ENCODE peak calls at places on chromosomes 13 and 19, in six cellular contexts. E is psoas muscle, C is colonic mucosa, I is thoracic aorta, O is GM23338, D is ovary. L is an unnamed sample.

GRCh38 chr13:109336730-109337129 is 449.7 kb downstream of the IRS2 start:
- DNase-seq in O (no peak), I (no peak), E (no peak), D (no peak), C (no peak), L (no peak)

GRCh38 chr19:34667349-34668076 is 9.4 kb downstream of the SCGB2B2 start:
- DNase-seq in D (no peak), E (no peak), I (no peak), C (no peak), O (peak; percentile 28), L (no peak)

GRCh38 chr19:8323781-8324185 is 2.5 kb downstream of the RPS28 start:
- DNase-seq in D (no peak), I (no peak), E (no peak), C (no peak), O (no peak), L (no peak)

GRCh38 chr13:75566658-75567057 is 17.1 kb downstream of the UCHL3 start:
- DNase-seq in I (no peak), E (no peak), C (no peak), O (peak; percentile 29), D (no peak), L (no peak)

GRCh38 chr19:36210497-36210896 is 4.0 kb downstream of the ZNF565 start:
- DNase-seq in C (no peak), D (no peak), I (no peak), O (no peak), E (no peak), L (no peak)

GRCh38 chr19:28878862-28879566 is 333.9 kb downstream of the UQCRFS1 start:
- DNase-seq in D (peak; percentile 49), O (peak; percentile 94), C (peak; percentile 63), E (peak; percentile 52), I (peak; percentile 13), L (peak; percentile 69)

GRCh38 chr13:110250258-110250891 is 56.6 kb downstream of the COL4A1 start:
- DNase-seq in I (no peak), O (no peak), C (no peak), D (peak; percentile 48), E (peak; percentile 78), L (peak; percentile 28)

GRCh38 chr13:97189943-97190342 is 32.2 kb upstream of the MBNL2 start:
- DNase-seq in E (no peak), C (no peak), O (no peak), D (no peak), I (no peak), L (no peak)

GRCh38 chr19:54312436-54313362 is at the start of gene LILRA5:
- DNase-seq in D (no peak), I (no peak), O (no peak), E (no peak), C (no peak), L (peak; percentile 43)

GRCh38 chr13:28329395-28330158 is 165.4 kb downstream of the FLT1 start:
- DNase-seq in E (no peak), D (peak; percentile 11), C (no peak), I (peak; percentile 13), O (no peak), L (peak; percentile 48)

GRCh38 chr19:45515081-45515624 is 7.9 kb downstream of the VASP start:
- DNase-seq in I (no peak), D (no peak), E (peak; percentile 37), O (no peak), C (peak; percentile 71), L (peak; percentile 80)

GRCh38 chr19:1725100-1726064 is 27.9 kb upstream of the ONECUT3 start:
- DNase-seq in I (no peak), E (peak; percentile 50), O (peak; percentile 89), D (peak; percentile 17), C (peak; percentile 40), L (no peak)

GRCh38 chr19:18286973-18287635 is 5.7 kb upstream of the JUND start:
- DNase-seq in I (no peak), E (no peak), D (no peak), C (no peak), O (peak; percentile 67), L (no peak)
- H3K27ac ChIP-seq in I (peak overlapping the region; percentile 62), E (peak overlapping the region; percentile 61), D (peak overlapping the region; percentile 84), C (no peak overlapping the region), O (peak overlapping the region; percentile 76), L (no peak overlapping the region)

GRCh38 chr13:89393758-89394157 is 1722.6 kb downstream of the SLITRK5 start:
- DNase-seq in I (no peak), C (no peak), D (no peak), O (no peak), E (no peak), L (no peak)
- TF ChIP-seq CTCF in I (no peak), C (no peak), D (no peak), O (no peak), E (no peak), L (no peak)

DNA sequence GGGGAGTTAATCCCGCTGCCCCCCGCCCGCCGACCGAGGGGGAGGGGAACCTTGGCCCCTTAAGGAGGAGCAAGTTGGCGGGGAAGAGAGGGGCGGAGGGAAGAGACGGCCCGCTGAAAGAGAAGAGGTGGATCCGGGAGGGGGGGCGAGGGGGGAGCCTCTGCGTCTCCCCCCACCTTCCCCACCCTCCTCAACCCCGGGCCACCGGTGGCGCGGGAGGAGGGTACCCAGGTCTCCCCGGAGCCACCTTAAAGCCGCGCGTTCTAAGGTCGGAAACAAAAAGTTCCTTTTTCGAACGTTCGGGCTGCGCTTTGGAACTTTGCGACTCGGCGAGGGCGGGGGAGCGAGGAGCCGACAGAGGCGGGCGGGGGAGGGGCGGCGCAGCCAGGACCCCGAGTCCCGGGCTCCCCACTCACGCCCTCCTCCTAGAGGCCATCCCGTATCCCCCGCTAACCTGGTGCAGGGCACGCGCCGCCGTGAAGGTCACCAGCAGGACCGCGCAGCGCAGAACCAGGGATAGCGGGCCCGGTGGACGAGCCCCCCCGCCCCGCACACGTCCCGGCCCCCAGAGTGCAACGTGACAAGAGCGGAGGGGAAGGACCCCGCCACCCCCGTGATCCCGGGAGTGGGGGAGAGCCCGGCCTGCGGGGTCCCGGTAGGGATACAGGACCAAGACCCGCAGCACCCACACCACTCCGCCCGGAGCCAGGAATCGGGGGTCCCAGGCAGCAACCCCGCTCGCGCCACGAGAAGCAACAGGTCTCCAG is 662 bp downstream of the ERF start:
- DNase-seq in D (peak; percentile 79), I (no peak), E (peak; percentile 72), C (peak; percentile 86), O (peak; percentile 93), L (peak; percentile 72)
- H3K4me1 ChIP-seq in D (peaks cover 21% of the 10 kb centered on the region), I (peaks cover 29% of the 10 kb centered on the region), E (peaks cover 19% of the 10 kb centered on the region), C (peaks cover 10% of the 10 kb centered on the region), O (peaks cover 27% of the 10 kb centered on the region), L (peaks cover 12% of the 10 kb centered on the region)

DNA sequence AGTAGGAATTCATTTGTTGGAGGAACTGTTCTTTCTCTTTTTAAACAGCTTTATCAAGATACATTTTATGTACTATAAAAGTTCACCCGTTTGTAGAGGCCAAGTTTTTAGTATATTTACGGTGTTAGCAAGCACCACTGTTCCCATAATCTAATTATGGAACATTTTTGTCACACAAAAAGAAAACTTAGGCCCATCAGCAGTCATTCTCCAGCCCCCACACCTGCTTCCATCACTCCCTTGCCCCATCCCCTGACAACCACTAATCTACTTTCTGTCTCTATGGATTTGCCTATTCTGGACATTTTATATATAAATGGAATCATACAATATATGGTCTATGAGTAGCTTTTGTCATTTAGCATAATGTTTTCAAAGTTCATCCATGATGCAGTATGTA is 465.0 kb downstream of the DCT start:
- DNase-seq in C (no peak), O (no peak), E (no peak), D (no peak), I (no peak), L (no peak)
- H3K27ac ChIP-seq in C (no peak overlapping the region), O (no peak overlapping the region), E (no peak overlapping the region), D (no peak overlapping the region), I (no peak overlapping the region), L (no peak overlapping the region)

GRCh38 chr13:49436890-49437289 is 7.0 kb downstream of the CAB39L start:
- DNase-seq in D (peak; percentile 61), O (no peak), E (peak; percentile 54), I (no peak), C (no peak), L (no peak)
- TF ChIP-seq CTCF in D (peak; percentile 51), O (no peak), E (no peak), I (no peak), C (no peak), L (no peak)

GRCh38 chr13:35479691-35480090 is 3.2 kb upstream of the MAB21L1 start:
- DNase-seq in C (no peak), I (no peak), O (no peak), E (no peak), D (no peak), L (no peak)
- H3K4me1 ChIP-seq in C (no peaks in the 10 kb centered on the region), I (no peaks in the 10 kb centered on the region), O (peaks cover 39% of the 10 kb centered on the region), E (no peaks in the 10 kb centered on the region), D (no peaks in the 10 kb centered on the region), L (peaks cover 6% of the 10 kb centered on the region)

GRCh38 chr13:49606747-49607648 is 21.3 kb upstream of the ARL11 start:
- DNase-seq in E (peak; percentile 84), I (peak; percentile 58), D (peak; percentile 81), O (peak; percentile 95), C (peak; percentile 88), L (peak; percentile 88)
- H3K27ac ChIP-seq in E (no peak overlapping the region), I (no peak overlapping the region), D (no peak overlapping the region), O (no peak overlapping the region), C (no peak overlapping the region), L (no peak overlapping the region)

GRCh38 chr19:21260164-21260847 is 68.9 kb downstream of the ZNF708 start:
- DNase-seq in O (no peak), E (no peak), C (no peak), D (no peak), I (no peak), L (no peak)

GRCh38 chr19:21256722-21257121 is 72.5 kb downstream of the ZNF708 start:
- DNase-seq in E (no peak), D (peak; percentile 20), I (no peak), O (peak; percentile 91), C (no peak), L (no peak)
- TF ChIP-seq CTCF in E (no peak), D (peak; percentile 59), I (no peak), O (peak; percentile 82), C (no peak), L (no peak)

DNA sequence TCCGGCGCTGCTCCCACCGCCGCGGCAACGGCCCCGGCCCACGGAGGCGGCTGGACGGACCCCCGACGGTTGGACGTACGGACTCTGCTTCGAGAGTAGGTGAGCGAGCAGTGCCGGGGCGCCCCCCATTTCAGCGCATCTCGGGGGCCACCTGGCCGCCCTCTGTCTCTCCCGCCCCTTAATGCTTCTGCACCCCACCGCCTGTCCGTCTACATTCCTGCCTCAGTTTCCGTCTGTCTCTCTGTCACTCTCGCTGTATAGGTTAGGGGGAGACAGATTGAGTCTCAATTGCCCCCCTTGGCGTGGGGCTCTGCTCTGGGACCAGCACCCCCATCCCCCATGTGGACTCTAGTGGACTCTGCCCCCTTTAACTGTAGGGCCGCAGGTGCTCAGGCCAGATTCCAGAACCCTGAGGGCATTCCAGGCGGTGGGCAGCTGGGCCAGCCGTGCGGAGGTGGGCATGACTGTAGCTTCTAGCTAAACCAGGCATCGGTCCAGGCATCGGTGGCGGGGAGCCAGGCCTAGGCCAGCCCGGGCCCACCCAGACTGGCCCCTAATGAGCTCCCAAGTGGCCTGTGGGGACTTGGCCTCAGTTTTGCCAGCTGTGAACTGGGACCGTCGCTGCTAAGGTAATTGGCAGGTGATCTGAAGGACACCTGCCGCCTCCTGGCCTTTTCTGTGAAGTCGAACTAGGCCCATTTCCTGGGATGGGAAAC is 373 bp downstream of the TNFAIP8L1 start:
- DNase-seq in O (no peak), E (peak; percentile 33), I (no peak), C (peak; percentile 55), D (peak; percentile 54), L (no peak)
- H3K4me1 ChIP-seq in O (peaks cover 5% of the 10 kb centered on the region), E (peaks cover 10% of the 10 kb centered on the region), I (peaks cover 18% of the 10 kb centered on the region), C (peaks cover 11% of the 10 kb centered on the region), D (peaks cover 3% of the 10 kb centered on the region), L (peaks cover 13% of the 10 kb centered on the region)

L was measured in lung.